ENCODE peak calls at places on chromosomes 4 and X, in nine cellular contexts. N is fibroblast of the conjunctiva, O is NCI-H2029 treated with DMSO at 0.1 percent for 48 hours, G is naive B cell, H is hypothalamus, R is right cardiac atrium, J is ELF-1, A is thoracic aorta, Q is T-helper 1 cell. Z is an unnamed sample.

GRCh38 chrX:121308276-121308805 is 260.9 kb downstream of the GLUD2 start:
- DNase-seq in N (peak), O (no peak), G (no peak), H (no peak), R (no peak), J (peak), A (no peak), Q (no peak), Z (peak)

GRCh38 chr4:53605783-53606182 is 14.5 kb upstream of the LNX1 start:
- DNase-seq in N (no peak), O (no peak), G (no peak), H (no peak), R (no peak), J (no peak), A (no peak), Q (no peak), Z (no peak)

GRCh38 chr4:42816189-42816588 is 76.3 kb upstream of the GRXCR1 start:
- DNase-seq in N (no peak), O (no peak), G (no peak), H (no peak), R (no peak), J (no peak), A (no peak), Q (no peak), Z (no peak)

GRCh38 chr4:54908744-54909143 is 216.7 kb downstream of the KDR start:
- DNase-seq in N (no peak), O (no peak), G (no peak), H (no peak), R (no peak), J (no peak), A (no peak), Q (no peak), Z (no peak)

GRCh38 chrX:44874481-44875184 is 1.6 kb downstream of the KDM6A start:
- DNase-seq in N (no peak), O (no peak), G (peak), H (peak), R (no peak), J (peak), A (no peak), Q (peak), Z (peak)

GRCh38 chr4:74619931-74620702 is 174.2 kb downstream of the BTC start:
- DNase-seq in N (no peak), O (peak), G (no peak), H (no peak), R (no peak), J (no peak), A (no peak), Q (no peak), Z (no peak)

GRCh38 chr4:184811484-184812180 is 14.1 kb downstream of the ACSL1 start:
- DNase-seq in N (no peak), O (no peak), G (no peak), H (no peak), R (peak), J (no peak), A (no peak), Q (no peak), Z (no peak)

GRCh38 chr4:8644966-8645752 is 52.6 kb downstream of the CPZ start:
- DNase-seq in N (no peak), O (no peak), G (no peak), H (no peak), R (no peak), J (no peak), A (no peak), Q (peak), Z (no peak)

GRCh38 chr4:177190995-177191568 is 118.6 kb upstream of the NEIL3 start:
- DNase-seq in N (no peak), O (no peak), G (no peak), H (no peak), R (no peak), J (no peak), A (no peak), Q (no peak), Z (peak)

GRCh38 chr4:153142700-153143438 is 61.4 kb upstream of the TRIM2 start:
- DNase-seq in N (peak), O (peak), G (no peak), H (peak), R (peak), J (peak), A (peak), Q (peak), Z (peak)

GRCh38 chrX:24479924-24480722 is 15.0 kb downstream of the PDK3 start:
- DNase-seq in N (no peak), O (peak), G (peak), H (no peak), R (peak), J (no peak), A (no peak), Q (peak), Z (no peak)

GRCh38 chr4:173748353-173748752 is 218.3 kb upstream of the HAND2 start:
- DNase-seq in N (no peak), O (no peak), G (no peak), H (no peak), R (no peak), J (no peak), A (no peak), Q (no peak), Z (no peak)

GRCh38 chr4:87844476-87844875 is 11.7 kb downstream of the MEPE start:
- DNase-seq in N (no peak), O (no peak), G (no peak), H (no peak), R (no peak), J (no peak), A (no peak), Q (no peak), Z (no peak)

GRCh38 chr4:132063829-132064228 is 1085.3 kb upstream of the PCDH10 start:
- DNase-seq in N (no peak), O (no peak), G (no peak), H (no peak), R (no peak), J (no peak), A (no peak), Q (no peak), Z (no peak)

GRCh38 chrX:45850775-45851433 is 650.2 kb upstream of the DIPK2B start:
- DNase-seq in N (no peak), O (no peak), G (peak), H (no peak), R (no peak), J (peak), A (no peak), Q (no peak), Z (peak)

GRCh38 chr4:164428561-164428960 is 325.4 kb upstream of the SMIM31 start:
- DNase-seq in N (no peak), O (no peak), G (no peak), H (no peak), R (no peak), J (no peak), A (no peak), Q (no peak), Z (no peak)

GRCh38 chr4:7417639-7418038 is 17.1 kb downstream of the PSAPL1 start:
- DNase-seq in N (no peak), O (no peak), G (no peak), H (no peak), R (no peak), J (no peak), A (no peak), Q (no peak), Z (no peak)

GRCh38 chrX:22634751-22635150 is 362.0 kb downstream of the CBLL2 start:
- DNase-seq in N (no peak), O (no peak), G (no peak), H (no peak), R (no peak), J (no peak), A (no peak), Q (no peak), Z (no peak)

GRCh38 chrX:44143061-44143602 is 169.9 kb upstream of the NDP start:
- DNase-seq in N (no peak), O (no peak), G (no peak), H (no peak), R (no peak), J (no peak), A (no peak), Q (no peak), Z (no peak)

GRCh38 chrX:18353931-18354368 is 538 bp downstream of the SCML2 start:
- DNase-seq in N (no peak), O (no peak), G (peak), H (peak), R (no peak), J (peak), A (no peak), Q (no peak), Z (peak)

GRCh38 chrX:46912673-46913491 is 661 bp downstream of the JADE3 start:
- DNase-seq in N (no peak), O (no peak), G (peak), H (peak), R (peak), J (peak), A (no peak), Q (peak), Z (peak)

GRCh38 chrX:38183577-38183976 is 37.1 kb downstream of the SRPX start:
- DNase-seq in N (no peak), O (no peak), G (no peak), H (no peak), R (no peak), J (no peak), A (no peak), Q (no peak), Z (no peak)

GRCh38 chrX:148389629-148390028 is 110.8 kb upstream of the AFF2 start:
- DNase-seq in N (no peak), O (no peak), G (no peak), H (no peak), R (no peak), J (no peak), A (no peak), Q (no peak), Z (no peak)

GRCh38 chr4:125283702-125284279 is 31.0 kb upstream of the FAT4 start:
- DNase-seq in N (peak), O (no peak), G (no peak), H (no peak), R (no peak), J (no peak), A (no peak), Q (no peak), Z (peak)

GRCh38 chr4:2252530-2252924 is 9.4 kb downstream of the MXD4 start:
- DNase-seq in N (no peak), O (no peak), G (no peak), H (no peak), R (no peak), J (no peak), A (peak), Q (no peak), Z (no peak)

GRCh38 chrX:10049246-10049645 is 82.1 kb downstream of the CLDN34 start:
- DNase-seq in N (no peak), O (no peak), G (no peak), H (no peak), R (no peak), J (no peak), A (no peak), Q (no peak), Z (no peak)

GRCh38 chr4:13547563-13548041 is 3.3 kb upstream of the NKX3-2 start:
- DNase-seq in N (no peak), O (no peak), G (no peak), H (no peak), R (no peak), J (no peak), A (no peak), Q (no peak), Z (peak)

GRCh38 chrX:123175366-123176122 is 8.5 kb upstream of the GRIA3 start:
- DNase-seq in N (no peak), O (no peak), G (no peak), H (no peak), R (no peak), J (no peak), A (no peak), Q (no peak), Z (no peak)

GRCh38 chrX:107968623-107969022 is 13.5 kb downstream of the TEX13B start:
- DNase-seq in N (no peak), O (no peak), G (no peak), H (no peak), R (no peak), J (no peak), A (no peak), Q (no peak), Z (no peak)

GRCh38 chr4:8540072-8540471 is 40.1 kb upstream of the GPR78 start:
- DNase-seq in N (no peak), O (no peak), G (no peak), H (no peak), R (no peak), J (no peak), A (no peak), Q (no peak), Z (no peak)

GRCh38 chr4:3660086-3660927 is 105.9 kb upstream of the ADRA2C start:
- DNase-seq in N (no peak), O (peak), G (no peak), H (peak), R (peak), J (peak), A (no peak), Q (no peak), Z (no peak)

GRCh38 chr4:105551968-105552746 is at the start of gene ARHGEF38:
- DNase-seq in N (no peak), O (peak), G (no peak), H (no peak), R (peak), J (peak), A (no peak), Q (no peak), Z (peak)

GRCh38 chrX:149259241-149259640 is 245.9 kb downstream of the IDS start:
- DNase-seq in N (no peak), O (no peak), G (no peak), H (no peak), R (no peak), J (no peak), A (no peak), Q (no peak), Z (no peak)

GRCh38 chrX:76919761-76920160 is 492.3 kb downstream of the MAGEE1 start:
- DNase-seq in N (no peak), O (no peak), G (no peak), H (no peak), R (no peak), J (no peak), A (no peak), Q (no peak), Z (no peak)

GRCh38 chr4:184573701-184574100 is 75.5 kb downstream of the CASP3 start:
- DNase-seq in N (no peak), O (no peak), G (no peak), H (no peak), R (no peak), J (no peak), A (no peak), Q (no peak), Z (no peak)

GRCh38 chr4:158130204-158130603 is 42.6 kb downstream of the GASK1B start:
- DNase-seq in N (no peak), O (no peak), G (no peak), H (no peak), R (no peak), J (no peak), A (no peak), Q (no peak), Z (no peak)

GRCh38 chrX:153983321-153983729 is 10.8 kb downstream of the TMEM187 start:
- DNase-seq in N (no peak), O (no peak), G (no peak), H (no peak), R (no peak), J (no peak), A (no peak), Q (no peak), Z (no peak)

GRCh38 chr4:575281-576141 is 584 bp downstream of the TMEM271 start:
- DNase-seq in N (peak), O (no peak), G (no peak), H (no peak), R (peak), J (peak), A (no peak), Q (no peak), Z (peak)

GRCh38 chrX:10536744-10537143 is 83.6 kb downstream of the MID1 start:
- DNase-seq in N (no peak), O (no peak), G (no peak), H (no peak), R (no peak), J (no peak), A (no peak), Q (no peak), Z (no peak)

Z was measured in GM23338.